ENCODE peak calls at places on chromosome 3, in nine cellular contexts. L is effector memory CD8-positive, alpha-beta T cell; J is GM13976; W is HT1080; V is left cardiac atrium; E is OCI-M1; G is WERI-Rb-1; O is effector memory CD4-positive, alpha-beta T cell; U is neural progenitor cell. K is an unnamed sample.

GRCh38 chr3:69294014-69294771 is 91.7 kb downstream of the FRMD4B start:
- DNase-seq in L (no peak), J (peak; percentile 26), W (peak; percentile 79), V (no peak), E (no peak), G (no peak), O (no peak), U (no peak), K (no peak)

GRCh38 chr3:13263770-13264467 is 156.2 kb downstream of the NUP210 start:
- DNase-seq in L (no peak), J (no peak), W (no peak), V (no peak), E (no peak), G (peak; percentile 88), O (no peak), U (peak; percentile 63), K (no peak)

GRCh38 chr3:183295211-183295610 is 42.2 kb downstream of the B3GNT5 start:
- DNase-seq in L (no peak), J (no peak), W (peak; percentile 82), V (no peak), E (peak; percentile 24), G (no peak), O (no peak), U (no peak), K (no peak)

GRCh38 chr3:155270485-155271342 is 22.8 kb downstream of the STRIT1 start:
- DNase-seq in L (no peak), J (no peak), W (peak; percentile 80), V (no peak), E (peak; percentile 29), G (no peak), O (no peak), U (no peak), K (no peak)

GRCh38 chr3:131749826-131750225 is 247.1 kb upstream of the MRPL3 start:
- DNase-seq in L (no peak), J (no peak), W (no peak), V (no peak), E (no peak), G (no peak), O (no peak), U (no peak), K (no peak)

GRCh38 chr3:149542375-149543312 is 68.1 kb downstream of the TM4SF4 start:
- DNase-seq in L (no peak), J (no peak), W (peak; percentile 36), V (no peak), E (no peak), G (no peak), O (no peak), U (no peak), K (no peak)

GRCh38 chr3:45688194-45688881 is 858 bp upstream of the SACM1L start:
- DNase-seq in L (no peak), J (peak; percentile 57), W (peak; percentile 53), V (no peak), E (peak; percentile 77), G (peak; percentile 70), O (no peak), U (peak; percentile 81), K (peak; percentile 55)

GRCh38 chr3:50574280-50574831 is 5.0 kb downstream of the HEMK1 start:
- DNase-seq in L (no peak), J (no peak), W (no peak), V (no peak), E (no peak), G (no peak), O (no peak), U (no peak), K (peak; percentile 62)